ENCODE peak calls at places on chromosomes 3 and 15, in four cellular contexts. One of them, this sample, is unnamed.

GRCh38 chr15:39896837-39897236 is 23.2 kb downstream of the GPR176 start:
- DNase-seq in T1000: no peak
- DNase-seq in NCI-H1417: no peak
- DNase-seq in DMS79 treated with DMSO at 0.1 percent for 48 hours: no peak
- DNase-seq in this sample: no peak

GRCh38 chr3:81485444-81485865 is 276.0 kb downstream of the GBE1 start:
- DNase-seq in T1000: no peak
- DNase-seq in NCI-H1417: no peak
- DNase-seq in DMS79 treated with DMSO at 0.1 percent for 48 hours: no peak
- DNase-seq in this sample: no peak

GRCh38 chr3:119257654-119258410 is 17.2 kb upstream of the B4GALT4 start:
- DNase-seq in T1000: no peak
- DNase-seq in NCI-H1417: no peak
- DNase-seq in DMS79 treated with DMSO at 0.1 percent for 48 hours: no peak
- DNase-seq in this sample: no peak

GRCh38 chr3:123605789-123606234 is 21.0 kb upstream of the HACD2 start:
- DNase-seq in T1000: no peak
- DNase-seq in NCI-H1417: no peak
- DNase-seq in DMS79 treated with DMSO at 0.1 percent for 48 hours: no peak
- DNase-seq in this sample: no peak

GRCh38 chr3:110419096-110419495 is 652.5 kb upstream of the NECTIN3 start:
- DNase-seq in T1000: no peak
- DNase-seq in NCI-H1417: no peak
- DNase-seq in DMS79 treated with DMSO at 0.1 percent for 48 hours: no peak
- DNase-seq in this sample: no peak

GRCh38 chr3:112582242-112582874 is 20.5 kb downstream of the SLC35A5 start:
- DNase-seq in T1000: peak; percentile 21
- DNase-seq in NCI-H1417: peak; percentile 35
- DNase-seq in DMS79 treated with DMSO at 0.1 percent for 48 hours: peak; percentile 2
- DNase-seq in this sample: peak; percentile 41

GRCh38 chr3:46668591-46668990 is 24.9 kb downstream of the ALS2CL start:
- DNase-seq in T1000: no peak
- DNase-seq in NCI-H1417: no peak
- DNase-seq in DMS79 treated with DMSO at 0.1 percent for 48 hours: no peak
- DNase-seq in this sample: no peak

GRCh38 chr3:56836276-56837163 is 34.8 kb upstream of the ARHGEF3 start:
- DNase-seq in T1000: no peak
- DNase-seq in NCI-H1417: no peak
- DNase-seq in DMS79 treated with DMSO at 0.1 percent for 48 hours: no peak
- DNase-seq in this sample: no peak